ENCODE peak calls at places on chromosomes 3 and 15, in nine cellular contexts. R is tibial artery; X is activated T-helper 2 cell treated with anti-CD3 and anti-CD28 coated beads, Interferon-gamma antibody, Interleukin-2, Interleukin-4, amounts not matched to agents 10 μg/mL and 5 μg/mL and 100 μg/mL, durations not matched to agents 14 hours and 24 hours and 36 hours; F is stimulated activated CD4-positive, alpha-beta T cell treated with anti-CD3 and anti-CD28 coated beads, Interleukin-1b, Interleukin-23, amount 100 ng/mL, for 1 hour; J is erythroblast; I is stomach; N is activated CD4-positive, alpha-beta T cell treated with anti-CD3 and anti-CD28 coated beads, Interleukin-2, amount 50 U/mL, for 1 hour; E is activated gamma-delta T cell treated with anti-CD3 and anti-CD28 coated beads, Interleukin-2, amount 50 U/mL, for 16 hours; P is neural crest cell. B is an unnamed sample.

GRCh38 chr3:119681279-119681678 is 4.1 kb upstream of the COX17 start:
- DNase-seq in F (no peak), X (no peak), J (peak), R (no peak), N (no peak), P (no peak), E (no peak), I (no peak), B (no peak)

GRCh38 chr3:120022729-120023128 is 71.5 kb downstream of the GSK3B start:
- DNase-seq in P (no peak), F (no peak), N (no peak), J (peak), X (no peak), I (no peak), R (no peak), E (no peak), B (no peak)

GRCh38 chr15:75195766-75196241 is 5.9 kb upstream of the C15orf39 start:
- DNase-seq in I (no peak), X (no peak), P (no peak), R (no peak), E (no peak), F (no peak), J (no peak), N (no peak), B (no peak)

GRCh38 chr3:18066899-18067582 is 324.6 kb upstream of the TBC1D5 start:
- DNase-seq in I (no peak), X (no peak), N (no peak), R (no peak), E (no peak), J (no peak), F (no peak), P (no peak), B (no peak)

GRCh38 chr15:101024709-101025108 is 105.6 kb downstream of the LRRK1 start:
- DNase-seq in F (no peak), I (peak), J (no peak), E (no peak), X (peak), P (no peak), N (no peak), R (peak), B (peak)

GRCh38 chr3:15499536-15499935 is 22.0 kb downstream of the COLQ start:
- DNase-seq in F (no peak), E (no peak), P (no peak), R (no peak), I (no peak), J (no peak), X (no peak), N (no peak), B (no peak)

GRCh38 chr3:19652336-19652735 is 281.7 kb downstream of the EFHB start:
- DNase-seq in J (no peak), E (no peak), X (no peak), R (no peak), I (no peak), F (no peak), N (no peak), P (no peak), B (no peak)

GRCh38 chr3:176032043-176032442 is 1165.2 kb downstream of the TBL1XR1 start:
- DNase-seq in F (no peak), E (no peak), I (no peak), P (no peak), N (no peak), X (no peak), R (no peak), J (no peak), B (no peak)

GRCh38 chr15:23038741-23039150 is 623 bp downstream of the TUBGCP5 start:
- DNase-seq in N (no peak), J (peak), X (no peak), I (no peak), R (no peak), F (no peak), E (no peak), P (no peak), B (no peak)

GRCh38 chr3:72261566-72262564 is 476.9 kb upstream of the PROK2 start:
- DNase-seq in R (no peak), I (no peak), F (no peak), E (no peak), X (no peak), J (no peak), P (no peak), N (no peak), B (no peak)

GRCh38 chr3:30496496-30496966 is 109.9 kb upstream of the TGFBR2 start:
- DNase-seq in P (no peak), I (no peak), X (no peak), R (peak), E (no peak), J (no peak), N (no peak), F (no peak), B (no peak)

GRCh38 chr15:95549168-95549738 is 781.2 kb upstream of the NR2F2 start:
- DNase-seq in I (no peak), J (no peak), P (no peak), N (no peak), X (no peak), R (no peak), F (no peak), E (no peak), B (no peak)

GRCh38 chr15:90624278-90624930 is 92.7 kb upstream of the BLM start:
- DNase-seq in F (no peak), I (no peak), X (no peak), J (no peak), N (no peak), P (no peak), E (no peak), R (no peak), B (no peak)

GRCh38 chr15:23569513-23569912 is 4.0 kb downstream of the MKRN3 start:
- DNase-seq in E (no peak), F (no peak), X (no peak), J (no peak), R (no peak), I (no peak), P (no peak), N (no peak), B (no peak)

GRCh38 chr3:127568604-127569003 is 21.9 kb downstream of the TPRA1 start:
- DNase-seq in N (no peak), X (no peak), J (no peak), P (no peak), F (no peak), I (no peak), E (no peak), R (no peak), B (no peak)

GRCh38 chr3:85502148-85502875 is 543.5 kb downstream of the CADM2 start:
- DNase-seq in N (no peak), I (no peak), J (no peak), F (no peak), P (no peak), R (no peak), E (no peak), X (no peak), B (no peak)

GRCh38 chr3:61093364-61093763 is 157.9 kb downstream of the FHIT start:
- DNase-seq in N (no peak), X (no peak), F (no peak), E (no peak), I (no peak), P (no peak), R (no peak), J (no peak), B (no peak)

GRCh38 chr15:42846647-42847046 is 73.9 kb downstream of the TTBK2 start:
- DNase-seq in R (no peak), N (no peak), F (no peak), I (no peak), E (no peak), P (no peak), J (no peak), X (no peak), B (no peak)

GRCh38 chr15:74573987-74574386 is 33.0 kb downstream of the ARID3B start:
- DNase-seq in N (no peak), X (no peak), J (no peak), E (no peak), R (no peak), F (no peak), P (no peak), I (no peak), B (no peak)

GRCh38 chr3:134840459-134840858 is 45.4 kb downstream of the EPHB1 start:
- DNase-seq in X (no peak), F (no peak), J (no peak), P (no peak), R (no peak), I (no peak), E (no peak), N (no peak), B (no peak)

GRCh38 chr3:48595526-48596121 is 495 bp upstream of the COL7A1 start:
- DNase-seq in I (peak), E (no peak), N (no peak), X (no peak), F (no peak), P (no peak), R (peak), J (peak), B (no peak)

GRCh38 chr3:184337981-184338380 is 581 bp downstream of the FAM131A start:
- DNase-seq in N (no peak), R (no peak), E (no peak), P (no peak), J (no peak), X (no peak), F (no peak), I (no peak), B (no peak)

GRCh38 chr3:140501054-140501769 is 176.7 kb upstream of the TRIM42 start:
- DNase-seq in E (no peak), F (no peak), P (no peak), I (no peak), X (no peak), J (no peak), R (no peak), N (no peak), B (no peak)

GRCh38 chr3:113560845-113561623 is 28.7 kb downstream of the SIDT1 start:
- DNase-seq in R (no peak), X (no peak), P (no peak), F (no peak), J (no peak), N (no peak), I (no peak), E (no peak), B (no peak)

GRCh38 chr3:41329881-41330280 is 130.6 kb downstream of the CTNNB1 start:
- DNase-seq in X (no peak), I (no peak), F (no peak), N (no peak), E (no peak), P (no peak), R (no peak), J (no peak), B (no peak)

GRCh38 chr15:62209322-62209721 is 44.2 kb upstream of the C2CD4B start:
- DNase-seq in P (no peak), N (no peak), J (no peak), I (peak), X (no peak), R (no peak), E (no peak), F (no peak), B (no peak)

GRCh38 chr3:100125539-100125938 is 11.2 kb upstream of the FILIP1L start:
- DNase-seq in P (no peak), I (no peak), N (no peak), F (no peak), J (no peak), E (no peak), X (no peak), R (no peak), B (no peak)

GRCh38 chr3:111748132-111748531 is 110.9 kb upstream of the PHLDB2 start:
- DNase-seq in J (no peak), N (no peak), R (no peak), X (no peak), I (no peak), F (no peak), P (no peak), E (no peak), B (no peak)

GRCh38 chr3:37272743-37273142 is 98.4 kb upstream of the LRRFIP2 start:
- DNase-seq in P (no peak), R (no peak), N (no peak), I (no peak), X (no peak), F (no peak), J (no peak), E (no peak), B (no peak)

GRCh38 chr3:150055332-150055731 is 84.6 kb upstream of the PFN2 start:
- DNase-seq in J (no peak), F (no peak), P (no peak), I (no peak), X (no peak), E (no peak), N (no peak), R (no peak), B (no peak)

GRCh38 chr3:27138562-27138961 is 230.6 kb downstream of the NEK10 start:
- DNase-seq in E (no peak), R (no peak), F (no peak), J (no peak), P (no peak), X (no peak), I (no peak), N (no peak), B (peak)

GRCh38 chr15:39579487-39580116 is 1.3 kb upstream of the THBS1 start:
- DNase-seq in N (no peak), X (no peak), F (no peak), I (peak), R (peak), J (no peak), P (peak), E (no peak), B (peak)

GRCh38 chr3:127409421-127410136 is 121.7 kb upstream of the PRR20G start:
- DNase-seq in N (no peak), F (no peak), X (no peak), R (peak), I (peak), P (no peak), E (no peak), J (no peak), B (no peak)

GRCh38 chr15:69317392-69317841 is 18.7 kb downstream of the PAQR5 start:
- DNase-seq in N (no peak), R (no peak), F (no peak), E (no peak), J (no peak), I (no peak), P (no peak), X (no peak), B (no peak)

GRCh38 chr3:39166134-39166710 is 12.8 kb upstream of the CSRNP1 start:
- DNase-seq in P (no peak), R (peak), J (no peak), N (no peak), I (no peak), E (no peak), X (no peak), F (no peak), B (no peak)

GRCh38 chr3:111070772-111071256 is 802 bp upstream of the NECTIN3 start:
- DNase-seq in N (peak), X (no peak), F (no peak), P (no peak), J (no peak), E (no peak), I (no peak), R (peak), B (no peak)

GRCh38 chr15:75061272-75061671 is 37.9 kb downstream of the PPCDC start:
- DNase-seq in R (no peak), I (no peak), N (no peak), P (no peak), X (no peak), E (no peak), J (no peak), F (no peak), B (no peak)

B was measured in right lobe of liver.